ENCODE peak calls at places on chromosomes 16 and 17, in five cellular contexts. B is esophagus squamous epithelium; N is mammary epithelial cell; Q is HEK293T; U is CD4-positive, CD25-positive, alpha-beta regulatory T cell. X is an unnamed sample.

GRCh38 chr16:89413811-89414585 is 76.4 kb downstream of the ANKRD11 start:
- DNase-seq in U (no peak), B (no peak), Q (no peak), N (no peak), X (no peak)

GRCh38 chr17:8500609-8501008 is 64.9 kb downstream of the NDEL1 start:
- DNase-seq in B (no peak), N (no peak), Q (no peak), U (no peak), X (no peak)

GRCh38 chr16:16014329-16015224 is 65.2 kb downstream of the ABCC1 start:
- DNase-seq in N (no peak), B (no peak), U (no peak), Q (no peak), X (peak; percentile 93)

GRCh38 chr16:86272744-86273143 is 237.6 kb upstream of the FOXF1 start:
- DNase-seq in N (no peak), B (no peak), U (no peak), Q (no peak), X (no peak)

GRCh38 chr17:71392715-71393567 is 727.9 kb upstream of the SOX9 start:
- DNase-seq in U (no peak), N (peak; percentile 30), Q (no peak), B (no peak), X (no peak)

GRCh38 chr17:3695129-3695722 is 729 bp downstream of the P2RX5 start:
- DNase-seq in B (no peak), U (no peak), N (no peak), Q (no peak), X (no peak)

GRCh38 chr17:56867948-56868376 is 34.0 kb downstream of the DGKE start:
- DNase-seq in U (no peak), Q (no peak), B (no peak), N (peak; percentile 41), X (no peak)

GRCh38 chr17:55794681-55795080 is 43.8 kb downstream of the PCTP start:
- DNase-seq in N (no peak), Q (no peak), U (no peak), B (no peak), X (no peak)

GRCh38 chr17:39618252-39618913 is 8.4 kb upstream of the PPP1R1B start:
- DNase-seq in U (no peak), B (no peak), N (peak; percentile 19), Q (no peak), X (peak; percentile 42)

GRCh38 chr17:45222273-45222993 is 748 bp downstream of the FMNL1 start:
- DNase-seq in B (no peak), N (no peak), Q (no peak), U (no peak), X (no peak)

GRCh38 chr17:51275381-51275780 is 15.0 kb downstream of the UTP18 start:
- DNase-seq in B (no peak), N (no peak), Q (no peak), U (no peak), X (no peak)

GRCh38 chr17:78974635-78975591 is 4.8 kb downstream of the LGALS3BP start:
- DNase-seq in Q (peak; percentile 52), U (no peak), N (peak; percentile 53), B (no peak), X (peak; percentile 59)

GRCh38 chr17:4609761-4610160 is 25.4 kb downstream of the SMTNL2 start:
- DNase-seq in Q (no peak), U (no peak), N (no peak), B (no peak), X (no peak)

GRCh38 chr17:27770877-27771276 is 29.5 kb downstream of the NOS2 start:
- DNase-seq in B (no peak), N (no peak), U (no peak), Q (no peak), X (no peak)

GRCh38 chr16:9077001-9077809 is 14.2 kb upstream of the HAPSTR1 start:
- DNase-seq in B (no peak), U (no peak), N (peak; percentile 84), Q (no peak), X (no peak)

GRCh38 chr17:43118679-43119615 is 6.2 kb downstream of the BRCA1 start:
- DNase-seq in Q (no peak), B (no peak), N (no peak), U (no peak), X (no peak)

GRCh38 chr17:63984651-63985386 is 12.1 kb upstream of the SCN4A start:
- DNase-seq in U (peak; percentile 48), N (peak; percentile 84), Q (no peak), B (no peak), X (no peak)

GRCh38 chr17:915416-916201 is 64.0 kb downstream of the NXN start:
- DNase-seq in B (no peak), U (no peak), N (peak; percentile 74), Q (no peak), X (no peak)

GRCh38 chr17:82367724-82368524 is 3.6 kb upstream of the UTS2R start:
- DNase-seq in N (no peak), U (no peak), B (no peak), Q (peak; percentile 92), X (no peak)

GRCh38 chr17:78684026-78684425 is 98.0 kb downstream of the CYTH1 start:
- DNase-seq in B (no peak), Q (no peak), U (no peak), N (no peak), X (no peak)

GRCh38 chr17:28105501-28105900 is 63.0 kb downstream of the NLK start:
- DNase-seq in Q (no peak), N (peak; percentile 23), B (no peak), U (no peak), X (no peak)

GRCh38 chr17:17425591-17425990 is 51.2 kb upstream of the MED9 start:
- DNase-seq in Q (no peak), B (no peak), N (no peak), U (no peak), X (no peak)

GRCh38 chr16:85612801-85613608 is at the start of gene GSE1:
- DNase-seq in B (no peak), N (peak; percentile 88), Q (peak; percentile 81), U (peak; percentile 39), X (peak; percentile 72)

GRCh38 chr16:8850279-8850885 is 18.4 kb downstream of the CARHSP1 start:
- DNase-seq in Q (no peak), N (peak; percentile 80), U (no peak), B (no peak), X (no peak)

GRCh38 chr17:36741019-36741902 is 139.9 kb downstream of the MRM1 start:
- DNase-seq in N (no peak), Q (no peak), B (no peak), U (no peak), X (no peak)

GRCh38 chr17:66185842-66186241 is 6.1 kb downstream of the CEP112 start:
- DNase-seq in B (no peak), Q (no peak), N (no peak), U (no peak), X (no peak)

X was measured in NCI-H1694.